ENCODE peak calls at places on chromosome 3, in four cellular contexts. One of them, this sample, is unnamed.

GRCh38 chr3:185188816-185189215 is 36.0 kb upstream of the C3orf70 start:
- DNase-seq in ACHN: no peak
- DNase-seq in RWPE1: no peak
- DNase-seq in dorsolateral prefrontal cortex: no peak
- DNase-seq in this sample: no peak

GRCh38 chr3:12239301-12239700 is 49.6 kb upstream of the PPARG start:
- DNase-seq in dorsolateral prefrontal cortex: no peak
- DNase-seq in RWPE1: no peak
- DNase-seq in ACHN: no peak
- DNase-seq in this sample: no peak

GRCh38 chr3:31050296-31050695 is 155.8 kb upstream of the GADL1 start:
- DNase-seq in RWPE1: no peak
- DNase-seq in dorsolateral prefrontal cortex: no peak
- DNase-seq in ACHN: no peak
- DNase-seq in this sample: no peak

GRCh38 chr3:111227216-111227615 is 155.6 kb downstream of the NECTIN3 start:
- DNase-seq in RWPE1: no peak
- DNase-seq in dorsolateral prefrontal cortex: no peak
- DNase-seq in ACHN: no peak
- DNase-seq in this sample: no peak

GRCh38 chr3:184227481-184227935 is 1.9 kb upstream of the VWA5B2 start:
- DNase-seq in RWPE1: no peak
- DNase-seq in ACHN: peak; percentile 36
- DNase-seq in dorsolateral prefrontal cortex: no peak
- DNase-seq in this sample: no peak

GRCh38 chr3:10531031-10531430 is 25.6 kb upstream of the ATP2B2 start:
- DNase-seq in ACHN: no peak
- DNase-seq in dorsolateral prefrontal cortex: no peak
- DNase-seq in RWPE1: no peak
- DNase-seq in this sample: no peak

GRCh38 chr3:15557511-15557946 is 36.0 kb upstream of the COLQ start:
- DNase-seq in RWPE1: peak; percentile 43
- DNase-seq in ACHN: peak; percentile 83
- DNase-seq in dorsolateral prefrontal cortex: no peak
- DNase-seq in this sample: no peak

GRCh38 chr3:122484985-122485384 is 29.8 kb downstream of the KPNA1 start:
- DNase-seq in ACHN: peak; percentile 28
- DNase-seq in RWPE1: no peak
- DNase-seq in dorsolateral prefrontal cortex: no peak
- DNase-seq in this sample: no peak

GRCh38 chr3:129966876-129967275 is 7.6 kb upstream of the TRH start:
- DNase-seq in dorsolateral prefrontal cortex: no peak
- DNase-seq in RWPE1: no peak
- DNase-seq in ACHN: no peak
- DNase-seq in this sample: no peak

This sample was measured in caudate nucleus.